ENCODE peak calls at places on chromosomes 5 and 9, in four cellular contexts. S is A549, L is K562, U is HepG2. Q is an unnamed sample.
A peak's percentile ranks its signal among the peaks of the same experiment; 100 is the strongest.

GRCh38 chr5:171162602-171163001 is 146.4 kb upstream of the TLX3 start:
- DNase-seq in S (peak; percentile 21), U (no peak), L (peak; percentile 30), Q (no peak)

GRCh38 chr5:130992621-130993020 is 172.4 kb downstream of the HINT1 start:
- DNase-seq in U (no peak), L (no peak), S (no peak), Q (no peak)

GRCh38 chr9:126111556-126111955 is 215.1 kb upstream of the MVB12B start:
- DNase-seq in L (no peak), S (no peak), U (no peak), Q (no peak)

GRCh38 chr9:134546231-134546731 is 95.3 kb upstream of the COL5A1 start:
- DNase-seq in U (no peak), S (no peak), L (no peak), Q (no peak)

GRCh38 chr9:6355728-6356127 is 27.6 kb downstream of the TPD52L3 start:
- DNase-seq in U (no peak), L (no peak), S (no peak), Q (peak; percentile 24)

GRCh38 chr5:140358738-140359310 is 1.2 kb upstream of the SLC4A9 start:
- DNase-seq in U (peak; percentile 37), S (peak; percentile 51), L (no peak), Q (no peak)

GRCh38 chr5:64487283-64487682 is 18.5 kb upstream of the RGS7BP start:
- DNase-seq in S (no peak), L (no peak), U (no peak), Q (no peak)

GRCh38 chr5:1512541-1513291 is 11.0 kb downstream of the LPCAT1 start:
- DNase-seq in S (no peak), L (no peak), U (no peak), Q (no peak)

GRCh38 chr5:102866315-102866693 is 111.2 kb downstream of the PAM start:
- DNase-seq in U (no peak), L (no peak), S (no peak), Q (no peak)

GRCh38 chr5:78377718-78378105 is 17.3 kb downstream of the SCAMP1 start:
- DNase-seq in L (no peak), S (no peak), U (no peak), Q (no peak)

DNA sequence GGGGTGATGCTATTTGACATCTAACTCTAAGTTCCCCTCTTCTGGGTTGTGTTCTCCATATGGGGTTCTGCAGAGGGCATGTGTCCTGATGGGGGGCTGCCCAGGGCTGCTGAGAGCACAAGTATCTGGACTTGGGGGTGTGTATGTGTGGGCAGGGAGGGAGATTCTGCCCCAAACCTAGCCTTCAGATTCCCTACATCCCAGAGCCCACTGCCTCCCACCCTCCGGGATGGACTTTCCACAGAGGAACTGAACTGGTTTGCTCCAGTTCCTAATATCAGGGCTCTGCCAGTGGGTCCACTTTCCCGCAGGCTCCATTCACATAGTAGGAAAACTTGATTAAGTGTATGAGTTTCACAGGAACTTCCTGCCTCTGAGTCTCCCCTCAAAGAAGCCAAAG is 16.4 kb upstream of the TIFAB start:
- DNase-seq in U (no peak), L (no peak), S (no peak), Q (no peak)
- TF ChIP-seq POLR2AphosphoS2 in U (no peak), L (no peak), S (no peak), Q (no peak)

GRCh38 chr9:90032296-90033029 is 427.7 kb downstream of the GADD45G start:
- DNase-seq in S (no peak), L (no peak), U (no peak), Q (no peak)
- TF ChIP-seq POLR2AphosphoS2 in S (no peak), L (no peak), U (no peak), Q (no peak)

DNA sequence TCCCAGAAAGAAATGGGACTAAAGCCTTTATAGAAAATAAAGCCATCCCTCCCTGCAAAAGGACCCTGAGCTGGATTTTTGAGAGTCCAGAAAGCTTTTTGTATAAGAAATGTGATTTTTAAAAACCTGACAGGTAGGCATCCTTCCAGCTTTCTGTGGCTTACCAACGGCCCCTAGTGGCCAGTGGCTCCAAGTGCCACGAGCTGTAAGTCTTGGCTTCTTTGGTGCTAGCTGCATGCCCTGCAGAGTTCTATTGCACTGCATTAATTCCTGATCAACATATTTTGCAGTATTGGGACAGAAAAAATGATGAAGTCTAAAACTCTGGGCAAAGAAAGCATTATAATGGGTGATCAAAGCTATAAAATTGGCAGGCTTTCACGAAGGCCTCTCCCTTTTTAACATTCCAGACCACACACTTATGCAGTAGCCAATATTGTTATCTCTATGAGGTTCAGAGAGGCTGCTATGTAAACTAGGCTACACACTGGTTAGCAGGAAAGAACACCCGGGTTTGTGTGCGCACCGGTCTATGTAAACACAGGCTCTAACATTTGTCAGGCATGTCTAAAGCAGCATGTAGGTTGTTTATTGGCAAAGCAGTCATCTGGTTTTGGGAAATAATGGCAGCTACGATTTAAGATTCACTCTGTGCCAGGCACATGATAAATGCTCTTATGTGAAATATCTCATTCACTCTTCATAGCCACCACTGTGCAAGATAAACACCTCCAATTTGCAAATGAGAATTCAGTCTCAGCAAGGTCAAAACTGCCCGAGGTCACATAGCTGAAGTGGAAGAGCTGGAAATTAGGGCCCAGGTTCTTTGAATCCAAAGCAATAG is 55.2 kb downstream of the NMUR2 start:
- DNase-seq in U (peak; percentile 21), L (peak; percentile 9), S (peak; percentile 24), Q (no peak)
- TF ChIP-seq POLR2AphosphoS2 in U (no peak), L (no peak), S (no peak), Q (no peak)

DNA sequence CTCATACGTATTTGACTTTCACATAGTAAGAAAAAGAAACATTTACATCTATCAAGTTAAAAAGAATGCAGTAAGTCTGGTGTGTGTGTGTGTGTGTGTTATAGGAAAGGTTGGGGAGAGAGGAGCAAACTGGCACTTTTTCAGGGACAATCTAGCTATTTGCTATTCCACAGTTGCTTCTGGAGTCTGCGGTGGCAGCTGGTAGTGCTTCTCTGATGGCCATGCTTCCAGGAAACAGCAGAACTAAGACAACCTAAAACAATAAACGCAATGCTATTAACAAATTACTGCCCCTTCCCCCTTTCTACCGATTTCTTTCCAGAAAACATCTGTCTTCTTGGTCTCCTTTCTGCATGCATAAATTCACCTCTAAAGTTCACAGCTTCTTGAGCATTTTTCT is 70.0 kb upstream of the CDH10 start:
- DNase-seq in U (no peak), S (no peak), L (no peak), Q (no peak)
- TF ChIP-seq POLR2AphosphoS2 in U (no peak), S (no peak), L (no peak), Q (no peak)

GRCh38 chr5:68332546-68332945 is 117.0 kb downstream of the PIK3R1 start:
- DNase-seq in U (no peak), S (no peak), L (no peak), Q (no peak)
- TF ChIP-seq POLR2AphosphoS2 in U (no peak), S (no peak), L (no peak), Q (no peak)

GRCh38 chr5:31993182-31993961 is 180.7 kb downstream of the GOLPH3 start:
- DNase-seq in L (no peak), U (no peak), S (no peak), Q (no peak)
- TF ChIP-seq POLR2AphosphoS2 in L (no peak), U (no peak), S (no peak), Q (no peak)

GRCh38 chr5:33146916-33147315 is 293.8 kb upstream of the TARS1 start:
- DNase-seq in S (peak; percentile 21), L (no peak), U (no peak), Q (no peak)
- TF ChIP-seq POLR2AphosphoS2 in S (no peak), L (no peak), U (no peak), Q (no peak)

GRCh38 chr5:96942911-96943310 is 7.0 kb downstream of the LNPEP start:
- DNase-seq in L (no peak), S (no peak), U (no peak), Q (no peak)

GRCh38 chr5:96943829-96944228 is 7.9 kb downstream of the LNPEP start:
- DNase-seq in U (no peak), L (no peak), S (no peak), Q (no peak)

GRCh38 chr5:96942078-96942477 is 6.2 kb downstream of the LNPEP start:
- DNase-seq in L (no peak), U (no peak), S (no peak), Q (no peak)

GRCh38 chr5:96941140-96941539 is 5.3 kb downstream of the LNPEP start:
- DNase-seq in L (no peak), S (no peak), U (no peak), Q (no peak)

GRCh38 chr5:96940586-96940985 is 4.7 kb downstream of the LNPEP start:
- DNase-seq in L (no peak), S (no peak), U (no peak), Q (no peak)
- TF ChIP-seq POLR2AphosphoS2 in L (no peak), S (no peak), U (no peak), Q (no peak)

GRCh38 chr5:94245608-94246007 is 372.8 kb downstream of the KIAA0825 start:
- DNase-seq in L (no peak), U (no peak), S (no peak), Q (no peak)
- TF ChIP-seq POLR2AphosphoS2 in L (no peak), U (no peak), S (no peak), Q (no peak)

GRCh38 chr9:81855538-81855937 is 72.7 kb upstream of the SPATA31D4 start:
- DNase-seq in U (no peak), L (no peak), S (peak; percentile 44), Q (no peak)
- TF ChIP-seq POLR2AphosphoS2 in U (no peak), L (no peak), S (no peak), Q (no peak)